ENCODE peak calls at places on chromosomes 3 and 15, in seven cellular contexts. M, Q, L, X, B, E and K are unnamed samples. For H3K27me3, the result is how much of the 10 kb centered on the place peaks cover.

GRCh38 chr15:57017024-57017423 is 98.6 kb downstream of the TCF12 start:
- DNase-seq in M (no peak), Q (no peak), L (no peak), X (no peak), B (no peak), E (peak), K (no peak)

GRCh38 chr15:53453253-53454105 is 306.0 kb downstream of the WDR72 start:
- DNase-seq in M (no peak), Q (no peak), L (no peak), X (no peak), B (no peak), E (no peak), K (no peak)

GRCh38 chr15:89806565-89807550 is 7.8 kb downstream of the ANPEP start:
- DNase-seq in M (no peak), Q (no peak), L (no peak), X (no peak), B (no peak), E (no peak), K (no peak)

GRCh38 chr15:35822153-35822552 is 276.2 kb upstream of the DPH6 start:
- DNase-seq in M (no peak), Q (no peak), L (no peak), X (no peak), B (no peak), E (no peak), K (no peak)

GRCh38 chr3:132513057-132513456 is 84.0 kb upstream of the ACKR4 start:
- DNase-seq in M (no peak), Q (no peak), L (no peak), X (no peak), B (no peak), E (no peak), K (no peak)

GRCh38 chr15:98875309-98875708 is 132.3 kb downstream of the PGPEP1L start:
- DNase-seq in M (no peak), Q (no peak), L (no peak), X (no peak), B (no peak), E (no peak), K (no peak)

GRCh38 chr3:146065573-146066006 is 95.4 kb downstream of the PLOD2 start:
- DNase-seq in M (no peak), Q (no peak), L (no peak), X (peak), B (peak), E (peak), K (peak)

GRCh38 chr3:178120367-178120766 is 415.9 kb upstream of the KCNMB2 start:
- DNase-seq in M (no peak), Q (no peak), L (no peak), X (no peak), B (no peak), E (no peak), K (no peak)

GRCh38 chr3:127089487-127090145 is 103.3 kb upstream of the PRR23E start:
- DNase-seq in M (no peak), Q (no peak), L (no peak), X (no peak), B (no peak), E (no peak), K (no peak)

GRCh38 chr3:27633224-27633545 is 88.9 kb downstream of the EOMES start:
- DNase-seq in M (peak), Q (no peak), L (no peak), X (no peak), B (no peak), E (no peak), K (no peak)

GRCh38 chr3:51190827-51191226 is 194.3 kb upstream of the MANF start:
- DNase-seq in M (no peak), Q (no peak), L (no peak), X (no peak), B (no peak), E (no peak), K (no peak)

GRCh38 chr3:134976948-134977347 is 181.9 kb downstream of the EPHB1 start:
- DNase-seq in M (no peak), Q (no peak), L (no peak), X (no peak), B (no peak), E (no peak), K (no peak)

GRCh38 chr3:51063074-51063473 is 322.0 kb upstream of the MANF start:
- DNase-seq in M (no peak), Q (no peak), L (no peak), X (no peak), B (no peak), E (peak), K (no peak)

GRCh38 chr3:44439499-44440295 is 37.8 kb downstream of the ZNF445 start:
- DNase-seq in M (peak), Q (peak), L (peak), X (no peak), B (peak), E (peak), K (no peak)

GRCh38 chr15:48285329-48286214 is 45.7 kb upstream of the DUT start:
- DNase-seq in M (peak), Q (no peak), L (no peak), X (peak), B (peak), E (peak), K (peak)

GRCh38 chr3:11452988-11453847 is 181.0 kb downstream of the ATG7 start:
- DNase-seq in M (no peak), Q (no peak), L (no peak), X (no peak), B (no peak), E (no peak), K (peak)

GRCh38 chr15:89165677-89166076 is 55.7 kb downstream of the RLBP1 start:
- DNase-seq in M (no peak), Q (no peak), L (no peak), X (no peak), B (no peak), E (no peak), K (no peak)

GRCh38 chr3:129425619-129426018 is 2.8 kb downstream of the EFCAB12 start:
- DNase-seq in M (no peak), Q (no peak), L (no peak), X (no peak), B (no peak), E (no peak), K (no peak)

GRCh38 chr3:192751148-192751547 is 23.8 kb upstream of the FGF12 start:
- DNase-seq in M (no peak), Q (no peak), L (no peak), X (no peak), B (no peak), E (no peak), K (no peak)

GRCh38 chr3:104952587-104952986 is 414.1 kb upstream of the ALCAM start:
- DNase-seq in M (no peak), Q (no peak), L (no peak), X (no peak), B (no peak), E (no peak), K (peak)

GRCh38 chr3:155512867-155513261 is 219.4 kb upstream of the STRIT1 start:
- DNase-seq in M (no peak), Q (no peak), L (no peak), X (no peak), B (no peak), E (no peak), K (no peak)

GRCh38 chr15:74892313-74892712 is 2.5 kb downstream of the MPI start:
- DNase-seq in M (no peak), Q (no peak), L (no peak), X (no peak), B (no peak), E (no peak), K (no peak)

GRCh38 chr15:57727031-57727430 is 20.5 kb downstream of the POLR2M start:
- DNase-seq in M (no peak), Q (no peak), L (no peak), X (no peak), B (no peak), E (no peak), K (no peak)

GRCh38 chr3:4613366-4613765 is 120.2 kb downstream of the ITPR1 start:
- DNase-seq in M (no peak), Q (no peak), L (no peak), X (no peak), B (no peak), E (no peak), K (no peak)

GRCh38 chr3:159077860-159078259 is 276.0 kb downstream of the MFSD1 start:
- DNase-seq in M (no peak), Q (no peak), L (no peak), X (no peak), B (no peak), E (no peak), K (no peak)

DNA sequence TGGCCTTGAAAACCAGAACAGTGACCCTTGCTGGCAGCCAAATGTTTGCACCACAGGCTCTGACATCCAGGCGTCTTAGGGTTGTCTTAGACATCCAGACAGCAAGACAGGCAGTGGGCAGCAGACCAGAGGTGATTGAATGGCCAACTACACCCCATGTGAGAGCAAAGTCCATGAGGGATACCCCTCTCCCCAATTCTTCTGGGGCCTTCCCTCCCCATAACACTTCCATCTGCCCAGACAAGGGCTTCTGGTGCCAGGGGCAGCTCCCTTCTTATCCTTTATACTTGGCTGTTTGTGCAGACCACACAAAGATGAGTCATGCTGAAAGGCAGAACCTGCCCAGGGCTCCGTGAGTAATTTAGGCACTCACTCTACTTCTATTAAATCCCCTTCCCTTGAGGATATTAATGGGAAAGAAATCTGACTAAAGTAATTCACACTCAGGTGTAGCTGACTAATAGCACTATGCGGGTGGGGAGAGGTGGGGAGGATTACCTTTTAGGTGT is 257.9 kb downstream of the UACA start:
- DNase-seq in M (no peak), Q (no peak), L (peak), X (peak), B (no peak), E (no peak), K (peak)
- TF ChIP-seq CTCF in M (no peak), Q (no peak), L (no peak), X (no peak), B (no peak), E (no peak), K (no peak)

DNA sequence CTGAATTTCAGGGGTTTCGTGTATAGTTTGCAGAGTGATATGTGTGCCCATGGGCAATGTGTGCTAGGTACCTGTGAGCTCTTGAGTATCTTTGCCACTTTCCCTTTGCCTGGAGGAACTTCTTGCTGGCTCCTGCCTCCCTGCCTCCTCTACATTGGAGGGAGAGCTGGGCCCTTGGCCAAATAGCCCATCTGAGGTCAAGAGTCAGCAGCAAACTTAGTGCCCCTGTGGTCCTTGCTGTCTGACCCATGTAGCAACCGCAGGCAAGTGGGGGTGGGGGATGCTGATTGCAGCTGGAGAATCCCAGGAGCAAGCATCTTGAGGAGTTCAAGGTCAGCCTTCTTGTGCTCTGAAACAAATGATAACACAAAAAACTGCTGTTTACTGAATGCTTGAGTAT is 5.4 kb upstream of the TBC1D21 start:
- DNase-seq in M (peak), Q (no peak), L (no peak), X (no peak), B (no peak), E (no peak), K (no peak)
- H3K27me3 ChIP-seq in M (under half), Q (under half), L (under half), X (half or more), B (under half), E (under half), K (under half)

GRCh38 chr3:179348325-179349013 is 960 bp downstream of the MFN1 start:
- DNase-seq in M (no peak), Q (no peak), L (no peak), X (no peak), B (no peak), E (no peak), K (no peak)

GRCh38 chr3:179347383-179348194 is at the start of gene MFN1:
- DNase-seq in M (peak), Q (peak), L (peak), X (peak), B (peak), E (peak), K (peak)

GRCh38 chr3:179347108-179347382 is 464 bp upstream of the MFN1 start:
- DNase-seq in M (no peak), Q (no peak), L (no peak), X (no peak), B (no peak), E (no peak), K (no peak)
- H3K4me3 ChIP-seq in M (peak), Q (peak), L (peak), X (peak), B (peak), E (peak), K (peak)

DNA sequence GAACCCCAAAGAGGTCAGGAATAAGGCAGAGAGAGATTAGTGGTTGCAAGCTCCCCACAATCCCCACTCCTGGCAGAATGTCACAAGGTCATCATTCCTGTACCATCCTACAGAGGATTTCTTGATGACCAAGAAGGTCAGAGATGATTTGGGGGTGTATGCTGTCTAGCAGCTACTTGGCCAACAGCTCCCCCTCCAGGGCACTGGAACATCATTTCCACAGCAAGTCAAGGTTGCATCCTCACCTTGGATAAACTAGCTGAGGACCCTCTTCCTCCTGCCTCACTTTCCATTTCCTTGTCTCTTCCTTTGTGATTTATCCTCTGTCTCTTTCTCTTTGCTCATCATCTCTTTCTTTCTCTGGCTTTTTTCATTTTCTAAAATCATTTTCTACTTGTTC is 106.3 kb downstream of the PROS1 start:
- DNase-seq in M (no peak), Q (no peak), L (no peak), X (no peak), B (no peak), E (no peak), K (no peak)
- TF ChIP-seq CTCF in M (no peak), Q (no peak), L (no peak), X (no peak), B (no peak), E (no peak), K (no peak)

DNA sequence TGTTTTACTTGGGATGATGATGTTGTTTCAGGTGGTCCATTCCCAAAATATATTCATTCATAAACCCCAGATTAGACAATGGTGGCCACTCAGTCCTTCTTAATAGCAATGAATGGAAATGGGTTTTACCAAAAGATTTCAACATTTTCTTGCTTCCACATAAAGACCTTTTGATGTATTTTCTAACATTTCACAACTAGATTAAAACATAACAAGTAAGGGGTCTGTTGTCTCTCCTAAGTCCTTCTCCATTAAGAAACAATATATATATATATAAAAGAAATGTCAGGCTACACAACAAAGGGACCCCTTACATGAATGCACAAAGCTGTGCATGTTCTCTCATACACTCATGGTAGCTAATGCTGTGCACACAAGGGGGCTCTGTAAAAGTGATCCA is 176.4 kb downstream of the ANXA2 start:
- DNase-seq in M (no peak), Q (no peak), L (no peak), X (no peak), B (no peak), E (no peak), K (no peak)
- H3K27me3 ChIP-seq in M (under half), Q (under half), L (under half), X (half or more), B (under half), E (under half), K (under half)

GRCh38 chr3:170487091-170487490 is 68.4 kb downstream of the CLDN11 start:
- DNase-seq in M (no peak), Q (no peak), L (no peak), X (no peak), B (no peak), E (no peak), K (no peak)
- H3K4me3 ChIP-seq in M (no peak), Q (no peak), L (no peak), X (no peak), B (no peak), E (no peak), K (no peak)

GRCh38 chr3:172624999-172625398 is 85.9 kb downstream of the NCEH1 start:
- DNase-seq in M (no peak), Q (no peak), L (no peak), X (no peak), B (no peak), E (no peak), K (no peak)

GRCh38 chr3:172625404-172625803 is 85.5 kb downstream of the NCEH1 start:
- DNase-seq in M (no peak), Q (no peak), L (no peak), X (no peak), B (no peak), E (no peak), K (no peak)

GRCh38 chr3:172627057-172627809 is 83.6 kb downstream of the NCEH1 start:
- DNase-seq in M (no peak), Q (no peak), L (no peak), X (no peak), B (no peak), E (no peak), K (no peak)

GRCh38 chr3:172622916-172623700 is 87.8 kb downstream of the NCEH1 start:
- DNase-seq in M (no peak), Q (no peak), L (no peak), X (no peak), B (peak), E (peak), K (no peak)

GRCh38 chr3:172626241-172626640 is 84.6 kb downstream of the NCEH1 start:
- DNase-seq in M (no peak), Q (no peak), L (no peak), X (no peak), B (no peak), E (no peak), K (no peak)
- TF ChIP-seq CTCF in M (no peak), Q (no peak), L (no peak), X (no peak), B (no peak), E (no peak), K (no peak)